ENCODE peak calls at places on chromosomes 3 and 15, in nine cellular contexts. I is upper lobe of right lung; S is C1 segment of cervical spinal cord; C is HuH-7.5; J is stimulated activated CD4-positive, alpha-beta T cell treated with anti-CD3 and anti-CD28 coated beads, Interleukin-1b, Interleukin-23, amount 100 ng/mL, for 24 hours; H is amygdala; N is DMS79; E is putamen; Z is HFFc6. U is an unnamed sample.

GRCh38 chr3:40847571-40847992 is 322.8 kb downstream of the ZNF621 start:
- DNase-seq in I (no peak), N (no peak), C (no peak), E (no peak), J (no peak), H (no peak), Z (no peak), S (no peak), U (no peak)

GRCh38 chr3:50428007-50428633 is 68.8 kb upstream of the TMEM115 start:
- DNase-seq in Z (peak), E (no peak), H (no peak), I (no peak), J (no peak), C (no peak), S (no peak), N (no peak), U (peak)

GRCh38 chr3:142028174-142028833 is 121.0 kb downstream of the TFDP2 start:
- DNase-seq in H (no peak), J (no peak), N (peak), I (no peak), S (no peak), C (no peak), E (no peak), Z (peak), U (peak)

GRCh38 chr3:48915296-48915695 is 3.3 kb upstream of the ARIH2 start:
- DNase-seq in E (no peak), J (no peak), H (no peak), C (no peak), I (no peak), S (no peak), Z (no peak), N (no peak), U (no peak)

GRCh38 chr15:68994149-68994548 is 20.3 kb upstream of the NOX5 start:
- DNase-seq in H (no peak), Z (peak), E (no peak), N (no peak), C (no peak), J (no peak), S (no peak), I (no peak), U (no peak)

GRCh38 chr15:101148881-101149664 is 102.8 kb downstream of the CHSY1 start:
- DNase-seq in I (no peak), N (no peak), H (no peak), Z (no peak), J (no peak), S (no peak), E (no peak), C (no peak), U (no peak)

GRCh38 chr3:156148946-156149348 is 28.6 kb downstream of the KCNAB1 start:
- DNase-seq in N (no peak), Z (no peak), S (no peak), C (no peak), J (no peak), H (no peak), E (no peak), I (no peak), U (no peak)

GRCh38 chr3:167728631-167729335 is 5.9 kb downstream of the PDCD10 start:
- DNase-seq in Z (no peak), E (no peak), S (no peak), J (no peak), N (no peak), I (no peak), H (no peak), C (no peak), U (no peak)

GRCh38 chr3:126621627-126622345 is 33.1 kb downstream of the TXNRD3 start:
- DNase-seq in N (no peak), Z (peak), H (no peak), S (no peak), E (no peak), J (no peak), C (no peak), I (no peak), U (no peak)

GRCh38 chr3:161291191-161291901 is 70.2 kb downstream of the NMD3 start:
- DNase-seq in I (no peak), N (peak), Z (no peak), H (no peak), J (no peak), E (no peak), S (no peak), C (no peak), U (no peak)

GRCh38 chr3:194537732-194538247 is 51.0 kb upstream of the ATP13A3 start:
- DNase-seq in J (no peak), S (no peak), C (no peak), E (no peak), H (no peak), I (no peak), Z (peak), N (peak), U (peak)

GRCh38 chr3:53254190-53254809 is 1.5 kb downstream of the TKT start:
- DNase-seq in E (peak), I (no peak), S (no peak), C (no peak), N (peak), Z (no peak), H (no peak), J (no peak), U (no peak)

GRCh38 chr3:39106281-39107055 is 959 bp downstream of the GORASP1 start:
- DNase-seq in J (no peak), I (no peak), S (no peak), C (peak), N (no peak), E (no peak), Z (peak), H (no peak), U (no peak)

GRCh38 chr15:75674366-75674765 is 26.7 kb downstream of the SNX33 start:
- DNase-seq in J (no peak), Z (no peak), E (no peak), H (no peak), N (no peak), S (no peak), I (no peak), C (no peak), U (no peak)

GRCh38 chr3:155202626-155203025 is 90.9 kb downstream of the STRIT1 start:
- DNase-seq in C (no peak), E (no peak), S (no peak), Z (peak), H (no peak), I (no peak), J (no peak), N (no peak), U (peak)

GRCh38 chr3:65880350-65880749 is 158.4 kb downstream of the MAGI1 start:
- DNase-seq in E (no peak), C (no peak), Z (no peak), J (no peak), H (no peak), N (no peak), I (no peak), S (no peak), U (no peak)

GRCh38 chr3:188322135-188322892 is 168.4 kb downstream of the LPP start:
- DNase-seq in H (no peak), Z (no peak), C (no peak), E (no peak), J (no peak), S (no peak), N (no peak), I (no peak), U (no peak)

GRCh38 chr3:172804323-172804722 is 53.8 kb downstream of the ECT2 start:
- DNase-seq in J (no peak), E (no peak), C (no peak), I (no peak), S (no peak), N (no peak), Z (no peak), H (no peak), U (no peak)

GRCh38 chr15:29698030-29698701 is 124.1 kb downstream of the TJP1 start:
- DNase-seq in N (no peak), S (no peak), J (no peak), E (no peak), I (no peak), H (no peak), Z (peak), C (no peak), U (no peak)

GRCh38 chr3:129824926-129825541 is 68.5 kb downstream of the TMCC1 start:
- DNase-seq in C (peak), N (no peak), I (no peak), E (peak), S (no peak), Z (peak), H (no peak), J (peak), U (peak)

GRCh38 chr3:98322686-98323085 is 31.0 kb upstream of the OR5K4 start:
- DNase-seq in S (no peak), C (no peak), Z (no peak), E (no peak), H (no peak), I (no peak), J (no peak), N (no peak), U (no peak)

GRCh38 chr3:137992592-137992991 is 17.4 kb upstream of the CLDN18 start:
- DNase-seq in J (no peak), N (no peak), S (no peak), C (no peak), H (no peak), Z (no peak), E (no peak), I (no peak), U (no peak)

GRCh38 chr3:58388550-58389061 is 45.0 kb downstream of the PDHB start:
- DNase-seq in N (no peak), Z (peak), H (peak), I (no peak), E (peak), S (no peak), C (no peak), J (no peak), U (peak)

GRCh38 chr3:96776818-96777217 is 37.6 kb upstream of the EPHA6 start:
- DNase-seq in N (no peak), S (no peak), H (no peak), Z (no peak), J (no peak), I (peak), C (no peak), E (no peak), U (no peak)

GRCh38 chr3:184552296-184552695 is 9.3 kb upstream of the EPHB3 start:
- DNase-seq in E (no peak), N (no peak), S (no peak), C (no peak), Z (no peak), H (no peak), J (no peak), I (no peak), U (no peak)

GRCh38 chr3:185928532-185928931 is 9.3 kb downstream of the TRA2B start:
- DNase-seq in I (no peak), N (no peak), S (no peak), H (no peak), E (no peak), C (no peak), J (no peak), Z (no peak), U (no peak)

GRCh38 chr3:104547040-104547439 is 819.7 kb upstream of the ALCAM start:
- DNase-seq in N (no peak), E (no peak), I (no peak), S (no peak), Z (no peak), J (no peak), C (no peak), H (no peak), U (no peak)

GRCh38 chr3:160183375-160184076 is 41.7 kb upstream of the C3orf80 start:
- DNase-seq in J (no peak), I (no peak), H (no peak), E (peak), S (no peak), C (no peak), N (no peak), Z (peak), U (no peak)

GRCh38 chr15:52344592-52344991 is 49.0 kb upstream of the MYO5C start:
- DNase-seq in I (no peak), S (no peak), E (no peak), H (no peak), J (no peak), C (no peak), N (no peak), Z (no peak), U (no peak)